ENCODE peak calls at places on chromosomes 4 and X, in six cellular contexts. One of them, this sample, is unnamed.

GRCh38 chr4:121675715-121676114 is 21.1 kb downstream of the ANXA5 start:
- DNase-seq in endodermal cell: peak; percentile 48
- DNase-seq in bronchial epithelial cell: no peak
- DNase-seq in epithelial cell of proximal tubule: no peak
- DNase-seq in upper lobe of right lung: no peak
- DNase-seq in IMR-90: peak; percentile 61
- DNase-seq in this sample: peak; percentile 44

GRCh38 chr4:13483142-13484044 is 747 bp downstream of the RAB28 start:
- DNase-seq in endodermal cell: peak; percentile 87
- DNase-seq in bronchial epithelial cell: peak; percentile 48
- DNase-seq in epithelial cell of proximal tubule: no peak
- DNase-seq in upper lobe of right lung: no peak
- DNase-seq in IMR-90: peak; percentile 74
- DNase-seq in this sample: peak; percentile 81

GRCh38 chr4:48341776-48342558 is 638 bp downstream of the SLAIN2 start:
- DNase-seq in endodermal cell: peak; percentile 88
- DNase-seq in bronchial epithelial cell: no peak
- DNase-seq in epithelial cell of proximal tubule: no peak
- DNase-seq in upper lobe of right lung: peak; percentile 83
- DNase-seq in IMR-90: peak; percentile 28
- DNase-seq in this sample: peak; percentile 36

GRCh38 chrX:108946531-108946930 is 210.2 kb upstream of the IRS4 start:
- DNase-seq in endodermal cell: no peak
- DNase-seq in bronchial epithelial cell: no peak
- DNase-seq in epithelial cell of proximal tubule: no peak
- DNase-seq in upper lobe of right lung: no peak
- DNase-seq in IMR-90: no peak
- DNase-seq in this sample: no peak

GRCh38 chr4:1274871-1275270 is 14.8 kb upstream of the MAEA start:
- DNase-seq in endodermal cell: no peak
- DNase-seq in bronchial epithelial cell: no peak
- DNase-seq in epithelial cell of proximal tubule: no peak
- DNase-seq in upper lobe of right lung: no peak
- DNase-seq in IMR-90: no peak
- DNase-seq in this sample: no peak

GRCh38 chrX:149151805-149152757 is 353.0 kb downstream of the IDS start:
- DNase-seq in endodermal cell: no peak
- DNase-seq in bronchial epithelial cell: peak; percentile 80
- DNase-seq in epithelial cell of proximal tubule: no peak
- DNase-seq in upper lobe of right lung: no peak
- DNase-seq in IMR-90: no peak
- DNase-seq in this sample: peak; percentile 63

GRCh38 chr4:1980561-1981041 is 28.2 kb downstream of the NELFA start:
- DNase-seq in endodermal cell: no peak
- DNase-seq in bronchial epithelial cell: no peak
- DNase-seq in epithelial cell of proximal tubule: no peak
- DNase-seq in upper lobe of right lung: peak; percentile 26
- DNase-seq in IMR-90: no peak
- DNase-seq in this sample: no peak

GRCh38 chrX:48998391-48998790 is 3.7 kb downstream of the GRIPAP1 start:
- DNase-seq in endodermal cell: no peak
- DNase-seq in bronchial epithelial cell: no peak
- DNase-seq in epithelial cell of proximal tubule: no peak
- DNase-seq in upper lobe of right lung: no peak
- DNase-seq in IMR-90: no peak
- DNase-seq in this sample: no peak

GRCh38 chrX:367349-367748 is 19.4 kb downstream of the PPP2R3B start:
- DNase-seq in endodermal cell: no peak
- DNase-seq in bronchial epithelial cell: no peak
- DNase-seq in epithelial cell of proximal tubule: no peak
- DNase-seq in upper lobe of right lung: peak; percentile 33
- DNase-seq in IMR-90: no peak
- DNase-seq in this sample: no peak

GRCh38 chr4:176781739-176782100 is 11.0 kb downstream of the VEGFC start:
- DNase-seq in endodermal cell: no peak
- DNase-seq in bronchial epithelial cell: peak; percentile 53
- DNase-seq in epithelial cell of proximal tubule: no peak
- DNase-seq in upper lobe of right lung: no peak
- DNase-seq in IMR-90: no peak
- DNase-seq in this sample: no peak

GRCh38 chr4:99529218-99529617 is 18.4 kb downstream of the C4orf17 start:
- DNase-seq in endodermal cell: no peak
- DNase-seq in bronchial epithelial cell: no peak
- DNase-seq in epithelial cell of proximal tubule: no peak
- DNase-seq in upper lobe of right lung: no peak
- DNase-seq in IMR-90: no peak
- DNase-seq in this sample: no peak

GRCh38 chrX:107825698-107826285 is at the start of gene MID2:
- DNase-seq in endodermal cell: peak; percentile 87
- DNase-seq in bronchial epithelial cell: peak; percentile 57
- DNase-seq in epithelial cell of proximal tubule: no peak
- DNase-seq in upper lobe of right lung: peak; percentile 78
- DNase-seq in IMR-90: no peak
- DNase-seq in this sample: peak; percentile 28

GRCh38 chr4:16616981-16617380 is 281.5 kb downstream of the LDB2 start:
- DNase-seq in endodermal cell: no peak
- DNase-seq in bronchial epithelial cell: no peak
- DNase-seq in epithelial cell of proximal tubule: no peak
- DNase-seq in upper lobe of right lung: no peak
- DNase-seq in IMR-90: no peak
- DNase-seq in this sample: no peak

GRCh38 chr4:52713456-52713937 is 37.7 kb downstream of the ERVMER34-1 start:
- DNase-seq in endodermal cell: no peak
- DNase-seq in bronchial epithelial cell: no peak
- DNase-seq in epithelial cell of proximal tubule: no peak
- DNase-seq in upper lobe of right lung: no peak
- DNase-seq in IMR-90: peak; percentile 5
- DNase-seq in this sample: no peak

GRCh38 chr4:15557806-15558550 is 88.3 kb downstream of the CC2D2A start:
- DNase-seq in endodermal cell: no peak
- DNase-seq in bronchial epithelial cell: peak; percentile 12
- DNase-seq in epithelial cell of proximal tubule: no peak
- DNase-seq in upper lobe of right lung: no peak
- DNase-seq in IMR-90: no peak
- DNase-seq in this sample: no peak

GRCh38 chr4:151415978-151416377 is 7.0 kb downstream of the FHIP1A start:
- DNase-seq in endodermal cell: no peak
- DNase-seq in bronchial epithelial cell: peak; percentile 81
- DNase-seq in epithelial cell of proximal tubule: no peak
- DNase-seq in upper lobe of right lung: no peak
- DNase-seq in IMR-90: peak; percentile 50
- DNase-seq in this sample: peak; percentile 83

GRCh38 chrX:10310502-10310901 is 153.7 kb downstream of the CLCN4 start:
- DNase-seq in endodermal cell: no peak
- DNase-seq in bronchial epithelial cell: no peak
- DNase-seq in epithelial cell of proximal tubule: no peak
- DNase-seq in upper lobe of right lung: no peak
- DNase-seq in IMR-90: no peak
- DNase-seq in this sample: no peak

GRCh38 chr4:149923736-149924135 is 108.1 kb upstream of the IQCM start:
- DNase-seq in endodermal cell: no peak
- DNase-seq in bronchial epithelial cell: no peak
- DNase-seq in epithelial cell of proximal tubule: no peak
- DNase-seq in upper lobe of right lung: no peak
- DNase-seq in IMR-90: no peak
- DNase-seq in this sample: no peak

GRCh38 chrX:15050395-15050794 is 177.2 kb downstream of the MOSPD2 start:
- DNase-seq in endodermal cell: no peak
- DNase-seq in bronchial epithelial cell: no peak
- DNase-seq in epithelial cell of proximal tubule: no peak
- DNase-seq in upper lobe of right lung: no peak
- DNase-seq in IMR-90: no peak
- DNase-seq in this sample: no peak

GRCh38 chrX:110675866-110676265 is 119.8 kb downstream of the CHRDL1 start:
- DNase-seq in endodermal cell: no peak
- DNase-seq in bronchial epithelial cell: no peak
- DNase-seq in epithelial cell of proximal tubule: no peak
- DNase-seq in upper lobe of right lung: no peak
- DNase-seq in IMR-90: no peak
- DNase-seq in this sample: peak; percentile 22

GRCh38 chr4:138184881-138185280 is 57.3 kb downstream of the SLC7A11 start:
- DNase-seq in endodermal cell: no peak
- DNase-seq in bronchial epithelial cell: no peak
- DNase-seq in epithelial cell of proximal tubule: no peak
- DNase-seq in upper lobe of right lung: no peak
- DNase-seq in IMR-90: no peak
- DNase-seq in this sample: no peak

GRCh38 chr4:158322119-158322518 is 111.8 kb downstream of the TMEM144 start:
- DNase-seq in endodermal cell: no peak
- DNase-seq in bronchial epithelial cell: no peak
- DNase-seq in epithelial cell of proximal tubule: no peak
- DNase-seq in upper lobe of right lung: no peak
- DNase-seq in IMR-90: no peak
- DNase-seq in this sample: no peak

GRCh38 chrX:133913658-133914388 is 71.6 kb downstream of the GPC3 start:
- DNase-seq in endodermal cell: peak; percentile 49
- DNase-seq in bronchial epithelial cell: no peak
- DNase-seq in epithelial cell of proximal tubule: no peak
- DNase-seq in upper lobe of right lung: no peak
- DNase-seq in IMR-90: no peak
- DNase-seq in this sample: no peak

GRCh38 chr4:97867557-97868091 is 275.7 kb downstream of the STPG2 start:
- DNase-seq in endodermal cell: no peak
- DNase-seq in bronchial epithelial cell: no peak
- DNase-seq in epithelial cell of proximal tubule: no peak
- DNase-seq in upper lobe of right lung: no peak
- DNase-seq in IMR-90: no peak
- DNase-seq in this sample: no peak

GRCh38 chr4:147829401-147830101 is 97.7 kb downstream of the ARHGAP10 start:
- DNase-seq in endodermal cell: no peak
- DNase-seq in bronchial epithelial cell: peak; percentile 70
- DNase-seq in epithelial cell of proximal tubule: no peak
- DNase-seq in upper lobe of right lung: no peak
- DNase-seq in IMR-90: peak; percentile 59
- DNase-seq in this sample: peak; percentile 55

GRCh38 chrX:23953908-23954269 is 46.1 kb downstream of the CXorf58 start:
- DNase-seq in endodermal cell: no peak
- DNase-seq in bronchial epithelial cell: no peak
- DNase-seq in epithelial cell of proximal tubule: no peak
- DNase-seq in upper lobe of right lung: no peak
- DNase-seq in IMR-90: no peak
- DNase-seq in this sample: no peak

GRCh38 chr4:82268050-82268825 is 105.6 kb downstream of the HNRNPD start:
- DNase-seq in endodermal cell: peak; percentile 79
- DNase-seq in bronchial epithelial cell: peak; percentile 71
- DNase-seq in epithelial cell of proximal tubule: peak; percentile 7
- DNase-seq in upper lobe of right lung: no peak
- DNase-seq in IMR-90: peak; percentile 50
- DNase-seq in this sample: peak; percentile 48

DNA sequence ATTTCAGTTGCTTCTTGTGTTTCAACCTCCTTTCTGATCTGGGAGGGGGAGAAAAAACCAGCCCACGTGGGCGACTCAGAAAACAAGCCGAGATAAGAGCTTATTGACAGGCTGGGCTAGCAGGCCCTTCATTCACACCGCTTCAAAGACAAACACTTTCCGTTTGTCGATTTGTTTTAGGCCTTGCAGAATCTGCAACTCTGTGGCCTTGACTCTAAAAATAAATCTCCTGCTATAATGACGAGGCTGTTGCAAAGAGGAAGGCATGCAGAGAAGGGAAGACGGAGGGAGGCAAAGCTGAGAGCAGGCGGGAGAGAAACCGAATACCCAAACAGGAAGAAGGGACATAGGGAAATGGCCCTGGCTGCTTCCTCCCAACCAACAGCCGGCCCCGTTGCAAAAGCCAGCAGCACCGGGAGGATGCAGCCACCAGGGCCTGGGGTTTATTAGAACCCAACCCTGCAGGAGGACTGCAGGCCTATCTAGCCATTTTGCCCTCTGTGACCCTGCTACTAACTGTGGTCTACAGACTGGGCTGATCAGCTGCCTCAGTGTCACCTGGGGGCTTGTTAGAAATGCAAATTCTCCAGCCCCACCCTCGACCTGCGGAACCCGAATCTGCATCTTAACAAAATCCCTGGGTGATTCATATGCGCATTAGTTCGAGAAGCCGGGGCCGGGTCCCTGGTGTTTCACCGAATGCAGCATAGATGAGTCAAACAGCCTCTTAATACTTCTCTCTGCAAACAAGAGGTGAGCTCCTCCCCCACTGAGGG is 325.5 kb downstream of the BCOR start:
- DNase-seq in endodermal cell: peak; percentile 94
- DNase-seq in bronchial epithelial cell: peak; percentile 71
- DNase-seq in epithelial cell of proximal tubule: no peak
- DNase-seq in upper lobe of right lung: no peak
- DNase-seq in IMR-90: peak; percentile 55
- DNase-seq in this sample: peak; percentile 58
- H3K4me3 ChIP-seq in endodermal cell: no peak overlapping the region
- H3K4me3 ChIP-seq in bronchial epithelial cell: no peak overlapping the region
- H3K4me3 ChIP-seq in epithelial cell of proximal tubule: no peak overlapping the region
- H3K4me3 ChIP-seq in upper lobe of right lung: no peak overlapping the region
- H3K4me3 ChIP-seq in IMR-90: no peak overlapping the region
- H3K4me3 ChIP-seq in this sample: no peak overlapping the region

GRCh38 chr4:11488657-11489448 is 60.2 kb upstream of the HS3ST1 start:
- DNase-seq in endodermal cell: no peak
- DNase-seq in bronchial epithelial cell: peak; percentile 87
- DNase-seq in epithelial cell of proximal tubule: no peak
- DNase-seq in upper lobe of right lung: no peak
- DNase-seq in IMR-90: no peak
- DNase-seq in this sample: no peak
- TF ChIP-seq CTCF in endodermal cell: peak; percentile 72
- TF ChIP-seq CTCF in bronchial epithelial cell: no peak
- TF ChIP-seq CTCF in epithelial cell of proximal tubule: peak; percentile 57
- TF ChIP-seq CTCF in upper lobe of right lung: no peak
- TF ChIP-seq CTCF in IMR-90: no peak
- TF ChIP-seq CTCF in this sample: no peak

GRCh38 chr4:181760560-181760959 is 482.6 kb upstream of the TENM3 start:
- DNase-seq in endodermal cell: no peak
- DNase-seq in bronchial epithelial cell: no peak
- DNase-seq in epithelial cell of proximal tubule: no peak
- DNase-seq in upper lobe of right lung: no peak
- DNase-seq in IMR-90: no peak
- DNase-seq in this sample: no peak

GRCh38 chr4:181753189-181753588 is 490.0 kb upstream of the TENM3 start:
- DNase-seq in endodermal cell: no peak
- DNase-seq in bronchial epithelial cell: no peak
- DNase-seq in epithelial cell of proximal tubule: no peak
- DNase-seq in upper lobe of right lung: no peak
- DNase-seq in IMR-90: no peak
- DNase-seq in this sample: no peak

GRCh38 chr4:181757921-181758320 is 485.3 kb upstream of the TENM3 start:
- DNase-seq in endodermal cell: no peak
- DNase-seq in bronchial epithelial cell: no peak
- DNase-seq in epithelial cell of proximal tubule: no peak
- DNase-seq in upper lobe of right lung: no peak
- DNase-seq in IMR-90: no peak
- DNase-seq in this sample: no peak

GRCh38 chr4:181752516-181752915 is 490.7 kb upstream of the TENM3 start:
- DNase-seq in endodermal cell: no peak
- DNase-seq in bronchial epithelial cell: no peak
- DNase-seq in epithelial cell of proximal tubule: no peak
- DNase-seq in upper lobe of right lung: no peak
- DNase-seq in IMR-90: no peak
- DNase-seq in this sample: peak; percentile 73

GRCh38 chr4:181756451-181756850 is 486.8 kb upstream of the TENM3 start:
- DNase-seq in endodermal cell: no peak
- DNase-seq in bronchial epithelial cell: no peak
- DNase-seq in epithelial cell of proximal tubule: no peak
- DNase-seq in upper lobe of right lung: no peak
- DNase-seq in IMR-90: no peak
- DNase-seq in this sample: no peak
- H3K4me3 ChIP-seq in endodermal cell: no peak overlapping the region
- H3K4me3 ChIP-seq in bronchial epithelial cell: no peak overlapping the region
- H3K4me3 ChIP-seq in epithelial cell of proximal tubule: no peak overlapping the region
- H3K4me3 ChIP-seq in upper lobe of right lung: no peak overlapping the region
- H3K4me3 ChIP-seq in IMR-90: no peak overlapping the region
- H3K4me3 ChIP-seq in this sample: no peak overlapping the region

GRCh38 chr4:11954093-11954492 is 525.4 kb upstream of the HS3ST1 start:
- DNase-seq in endodermal cell: peak; percentile 64
- DNase-seq in bronchial epithelial cell: peak; percentile 39
- DNase-seq in epithelial cell of proximal tubule: peak; percentile 4
- DNase-seq in upper lobe of right lung: no peak
- DNase-seq in IMR-90: no peak
- DNase-seq in this sample: peak; percentile 9
- TF ChIP-seq CTCF in endodermal cell: peak; percentile 84
- TF ChIP-seq CTCF in bronchial epithelial cell: peak; percentile 34
- TF ChIP-seq CTCF in epithelial cell of proximal tubule: peak; percentile 59
- TF ChIP-seq CTCF in upper lobe of right lung: peak; percentile 47
- TF ChIP-seq CTCF in IMR-90: no peak
- TF ChIP-seq CTCF in this sample: peak; percentile 29